ENCODE peak calls at places on chromosomes 4 and X, in six cellular contexts. One of them, this sample, is unnamed.

GRCh38 chrX:123085311-123085940 is 98.7 kb upstream of the GRIA3 start:
- DNase-seq in A549: no peak
- DNase-seq in CD8-positive, alpha-beta T cell: no peak
- DNase-seq in GM12865: no peak
- DNase-seq in OCI-LY7: no peak
- DNase-seq in uterus: no peak
- DNase-seq in this sample: no peak

GRCh38 chrX:44245730-44246129 is 97.7 kb downstream of the EFHC2 start:
- DNase-seq in GM12865: no peak
- DNase-seq in CD8-positive, alpha-beta T cell: peak
- DNase-seq in OCI-LY7: no peak
- DNase-seq in A549: no peak
- DNase-seq in uterus: no peak
- DNase-seq in this sample: no peak

GRCh38 chr4:17323619-17324400 is 188.1 kb downstream of the QDPR start:
- DNase-seq in CD8-positive, alpha-beta T cell: no peak
- DNase-seq in OCI-LY7: no peak
- DNase-seq in uterus: no peak
- DNase-seq in GM12865: no peak
- DNase-seq in A549: no peak
- DNase-seq in this sample: no peak

GRCh38 chr4:57308301-57308700 is 198.1 kb upstream of the IGFBP7 start:
- DNase-seq in CD8-positive, alpha-beta T cell: no peak
- DNase-seq in OCI-LY7: no peak
- DNase-seq in uterus: no peak
- DNase-seq in GM12865: no peak
- DNase-seq in A549: no peak
- DNase-seq in this sample: peak

GRCh38 chrX:123899701-123900100 is 39.8 kb downstream of the XIAP start:
- DNase-seq in GM12865: no peak
- DNase-seq in CD8-positive, alpha-beta T cell: no peak
- DNase-seq in A549: no peak
- DNase-seq in uterus: no peak
- DNase-seq in OCI-LY7: no peak
- DNase-seq in this sample: no peak

GRCh38 chr4:150384249-150384648 is 197.7 kb upstream of the MAB21L2 start:
- DNase-seq in GM12865: no peak
- DNase-seq in uterus: no peak
- DNase-seq in A549: no peak
- DNase-seq in CD8-positive, alpha-beta T cell: no peak
- DNase-seq in OCI-LY7: no peak
- DNase-seq in this sample: no peak

GRCh38 chr4:3239998-3240920 is 8.7 kb upstream of the MSANTD1 start:
- DNase-seq in A549: no peak
- DNase-seq in GM12865: no peak
- DNase-seq in OCI-LY7: no peak
- DNase-seq in CD8-positive, alpha-beta T cell: no peak
- DNase-seq in uterus: no peak
- DNase-seq in this sample: no peak

GRCh38 chr4:85125688-85126087 is 159.2 kb upstream of the WDFY3 start:
- DNase-seq in A549: no peak
- DNase-seq in CD8-positive, alpha-beta T cell: no peak
- DNase-seq in GM12865: no peak
- DNase-seq in uterus: no peak
- DNase-seq in OCI-LY7: no peak
- DNase-seq in this sample: no peak

GRCh38 chr4:1278336-1278670 is 11.4 kb upstream of the MAEA start:
- DNase-seq in GM12865: no peak
- DNase-seq in OCI-LY7: no peak
- DNase-seq in uterus: no peak
- DNase-seq in CD8-positive, alpha-beta T cell: no peak
- DNase-seq in A549: peak
- DNase-seq in this sample: no peak

GRCh38 chrX:47321386-47321785 is 49.0 kb upstream of the ZNF157 start:
- DNase-seq in GM12865: no peak
- DNase-seq in CD8-positive, alpha-beta T cell: no peak
- DNase-seq in uterus: peak
- DNase-seq in OCI-LY7: no peak
- DNase-seq in A549: no peak
- DNase-seq in this sample: no peak

GRCh38 chr4:11611868-11612267 is 183.2 kb upstream of the HS3ST1 start:
- DNase-seq in CD8-positive, alpha-beta T cell: no peak
- DNase-seq in GM12865: no peak
- DNase-seq in uterus: no peak
- DNase-seq in OCI-LY7: no peak
- DNase-seq in A549: no peak
- DNase-seq in this sample: peak

DNA sequence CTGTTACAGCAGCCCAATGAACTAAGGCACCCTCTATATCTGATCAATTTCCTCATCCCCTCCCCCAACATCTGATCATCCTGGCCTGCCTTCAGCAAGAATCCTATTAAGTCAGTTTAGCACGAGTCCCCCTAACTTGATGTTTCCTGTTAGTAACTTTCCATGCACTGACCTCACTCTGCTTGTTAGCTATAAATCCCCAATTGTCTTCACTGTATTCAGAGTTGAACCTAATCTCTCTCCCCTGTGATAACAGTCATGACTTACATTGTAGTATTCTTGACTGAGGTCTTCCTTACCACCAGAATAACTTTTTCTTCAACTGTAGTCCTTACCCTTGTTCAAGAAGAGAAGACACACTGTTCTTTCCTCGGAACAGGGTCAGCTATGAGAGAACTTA is 8.5 kb downstream of the ANXA5 start:
- DNase-seq in A549: no peak
- DNase-seq in uterus: no peak
- DNase-seq in GM12865: no peak
- DNase-seq in OCI-LY7: no peak
- DNase-seq in CD8-positive, alpha-beta T cell: no peak
- DNase-seq in this sample: no peak
- H3K4me3 ChIP-seq in A549: no peak
- H3K4me3 ChIP-seq in uterus: no peak
- H3K4me3 ChIP-seq in GM12865: no peak
- H3K4me3 ChIP-seq in OCI-LY7: no peak
- H3K4me3 ChIP-seq in CD8-positive, alpha-beta T cell: no peak
- H3K4me3 ChIP-seq in this sample: no peak

DNA sequence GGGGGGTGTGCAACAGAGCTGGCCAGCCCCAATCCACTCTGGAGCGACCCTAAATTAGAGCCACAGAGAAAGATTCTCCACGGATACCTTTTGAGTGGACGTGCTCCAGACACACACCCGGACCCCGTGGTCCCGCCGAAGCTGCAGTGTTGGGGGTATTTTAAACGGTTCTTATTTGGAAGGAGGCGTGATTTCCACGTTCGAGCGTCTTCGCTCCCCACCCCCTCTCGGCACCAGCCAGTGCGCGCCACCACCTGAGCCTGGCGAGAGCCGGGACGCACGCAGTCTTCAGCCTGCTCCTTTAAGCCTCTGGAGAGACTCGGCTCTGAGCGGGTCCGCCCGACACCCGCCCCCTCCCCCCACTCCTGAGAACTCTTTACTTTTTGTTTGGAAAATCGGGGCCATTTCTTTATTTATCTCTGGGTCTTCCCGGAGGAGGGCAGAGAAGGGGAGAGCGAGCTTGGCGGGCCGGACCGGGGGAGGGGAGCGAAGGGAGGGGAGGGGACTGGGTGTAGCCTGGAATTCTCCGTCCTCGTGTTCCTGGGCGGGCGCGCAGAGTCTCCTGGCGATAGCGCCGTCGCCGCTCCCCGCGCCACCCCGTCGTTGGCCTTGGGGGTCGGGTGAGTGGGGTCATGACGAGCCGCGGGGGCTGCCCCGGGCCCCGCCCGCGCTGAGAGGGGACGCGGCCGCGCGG is 660 bp upstream of the PTCHD1 start:
- DNase-seq in uterus: peak
- DNase-seq in A549: no peak
- DNase-seq in CD8-positive, alpha-beta T cell: no peak
- DNase-seq in OCI-LY7: no peak
- DNase-seq in GM12865: no peak
- DNase-seq in this sample: no peak
- H3K4me3 ChIP-seq in uterus: peak
- H3K4me3 ChIP-seq in A549: peak
- H3K4me3 ChIP-seq in CD8-positive, alpha-beta T cell: no peak
- H3K4me3 ChIP-seq in OCI-LY7: no peak
- H3K4me3 ChIP-seq in GM12865: no peak
- H3K4me3 ChIP-seq in this sample: no peak

GRCh38 chr4:186840771-186841301 is 117.2 kb upstream of the FAT1 start:
- DNase-seq in A549: no peak
- DNase-seq in uterus: peak
- DNase-seq in GM12865: no peak
- DNase-seq in OCI-LY7: no peak
- DNase-seq in CD8-positive, alpha-beta T cell: no peak
- DNase-seq in this sample: no peak

GRCh38 chr4:186845137-186845842 is 121.6 kb upstream of the FAT1 start:
- DNase-seq in OCI-LY7: no peak
- DNase-seq in GM12865: no peak
- DNase-seq in CD8-positive, alpha-beta T cell: no peak
- DNase-seq in A549: no peak
- DNase-seq in uterus: peak
- DNase-seq in this sample: no peak

GRCh38 chr4:186846426-186846825 is 122.8 kb upstream of the FAT1 start:
- DNase-seq in A549: no peak
- DNase-seq in OCI-LY7: no peak
- DNase-seq in CD8-positive, alpha-beta T cell: no peak
- DNase-seq in GM12865: no peak
- DNase-seq in uterus: no peak
- DNase-seq in this sample: no peak

GRCh38 chr4:186840222-186840701 is 116.6 kb upstream of the FAT1 start:
- DNase-seq in OCI-LY7: no peak
- DNase-seq in A549: no peak
- DNase-seq in GM12865: no peak
- DNase-seq in CD8-positive, alpha-beta T cell: no peak
- DNase-seq in uterus: peak
- DNase-seq in this sample: no peak

DNA sequence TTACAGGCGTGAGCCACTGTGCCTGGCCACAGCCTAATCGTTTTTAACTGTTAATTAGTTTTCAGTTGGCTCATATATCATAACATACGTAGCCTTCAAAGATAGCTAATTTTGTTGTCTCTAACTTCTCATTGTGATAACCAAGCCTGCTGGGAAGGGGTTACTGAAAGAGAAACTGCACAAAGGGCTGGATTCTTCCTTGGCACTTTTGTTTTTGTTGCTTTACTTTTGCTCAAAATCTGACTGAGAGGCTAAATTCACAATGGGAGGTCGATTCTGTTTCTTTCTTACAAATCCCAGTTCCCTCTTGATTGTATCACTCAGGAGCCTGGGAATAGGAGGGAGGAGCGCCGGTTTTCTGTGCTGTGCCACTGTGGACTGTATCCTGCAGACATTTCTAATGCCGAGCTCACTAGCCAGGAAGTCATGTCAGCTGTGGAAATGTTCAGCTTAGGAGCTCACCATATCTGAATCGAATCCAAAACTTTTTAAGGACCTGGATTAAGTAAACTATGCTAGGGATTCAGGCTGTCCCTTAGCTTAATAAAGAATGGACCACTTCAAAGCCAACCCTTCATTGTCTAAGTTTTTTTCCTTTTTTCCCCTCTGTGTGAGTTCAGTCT is 120.5 kb upstream of the FAT1 start:
- DNase-seq in CD8-positive, alpha-beta T cell: no peak
- DNase-seq in GM12865: no peak
- DNase-seq in OCI-LY7: no peak
- DNase-seq in A549: no peak
- DNase-seq in uterus: peak
- DNase-seq in this sample: no peak
- H3K4me3 ChIP-seq in CD8-positive, alpha-beta T cell: no peak
- H3K4me3 ChIP-seq in GM12865: no peak
- H3K4me3 ChIP-seq in OCI-LY7: no peak
- H3K4me3 ChIP-seq in A549: no peak
- H3K4me3 ChIP-seq in uterus: peak
- H3K4me3 ChIP-seq in this sample: no peak

DNA sequence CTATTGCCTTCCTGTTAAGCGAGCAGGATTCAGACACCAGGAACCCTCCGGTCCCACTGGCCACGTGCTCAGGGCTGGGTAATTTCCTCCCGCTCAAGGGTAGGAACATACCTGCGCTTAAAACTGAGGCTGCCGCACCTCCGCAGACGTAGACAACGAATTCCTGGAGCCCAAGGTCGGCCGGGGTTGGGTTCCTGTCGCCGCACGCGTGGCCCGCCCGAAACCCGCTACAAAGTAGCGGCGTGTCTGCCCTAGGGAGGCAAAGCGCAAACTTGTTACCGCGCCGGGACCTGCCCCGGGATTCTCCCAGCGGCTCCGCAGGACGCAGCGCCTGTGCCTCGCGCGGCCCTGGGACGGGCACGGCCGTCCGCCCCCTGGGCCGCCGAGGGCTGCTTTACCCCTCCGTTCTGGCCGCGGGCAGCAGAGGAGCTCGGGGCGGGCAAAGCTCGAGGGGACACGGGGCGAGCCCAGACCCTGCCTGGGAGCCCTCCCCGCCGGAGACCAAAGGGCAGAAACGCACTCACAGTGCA is 341 bp downstream of the ERVMER34-1 start:
- DNase-seq in OCI-LY7: no peak
- DNase-seq in uterus: no peak
- DNase-seq in A549: peak
- DNase-seq in CD8-positive, alpha-beta T cell: no peak
- DNase-seq in GM12865: no peak
- DNase-seq in this sample: no peak
- H3K4me3 ChIP-seq in OCI-LY7: no peak
- H3K4me3 ChIP-seq in uterus: peak
- H3K4me3 ChIP-seq in A549: peak
- H3K4me3 ChIP-seq in CD8-positive, alpha-beta T cell: peak
- H3K4me3 ChIP-seq in GM12865: no peak
- H3K4me3 ChIP-seq in this sample: peak

This sample was measured in LNCaP clone FGC.